ENCODE peak calls at places on chromosomes 2 and 18, in eight cellular contexts. One of them, this sample, is unnamed.

GRCh38 chr2:210617732-210618330 is 61.4 kb downstream of the CPS1 start:
- DNase-seq in kidney: no peak
- DNase-seq in foreskin fibroblast: peak; percentile 31
- DNase-seq in glutamatergic neuron: no peak
- DNase-seq in Calu3: peak; percentile 39
- DNase-seq in NB4: peak; percentile 53
- DNase-seq in astrocyte: peak; percentile 27
- DNase-seq in gastrocnemius medialis: no peak
- DNase-seq in this sample: no peak

GRCh38 chr18:74834424-74835309 is 237.0 kb downstream of the ZNF407 start:
- DNase-seq in Calu3: peak; percentile 22
- DNase-seq in astrocyte: no peak
- DNase-seq in kidney: no peak
- DNase-seq in glutamatergic neuron: no peak
- DNase-seq in gastrocnemius medialis: no peak
- DNase-seq in foreskin fibroblast: no peak
- DNase-seq in NB4: no peak
- DNase-seq in this sample: no peak

GRCh38 chr2:131120815-131121317 is 15.7 kb downstream of the PLEKHB2 start:
- DNase-seq in astrocyte: no peak
- DNase-seq in foreskin fibroblast: no peak
- DNase-seq in kidney: no peak
- DNase-seq in gastrocnemius medialis: no peak
- DNase-seq in NB4: no peak
- DNase-seq in glutamatergic neuron: no peak
- DNase-seq in Calu3: no peak
- DNase-seq in this sample: no peak

GRCh38 chr2:234464291-234464645 is 32.6 kb downstream of the ARL4C start:
- DNase-seq in astrocyte: no peak
- DNase-seq in Calu3: no peak
- DNase-seq in gastrocnemius medialis: no peak
- DNase-seq in NB4: no peak
- DNase-seq in kidney: no peak
- DNase-seq in foreskin fibroblast: no peak
- DNase-seq in glutamatergic neuron: no peak
- DNase-seq in this sample: no peak

GRCh38 chr2:32310577-32310976 is 32.9 kb downstream of the YIPF4 start:
- DNase-seq in astrocyte: no peak
- DNase-seq in Calu3: no peak
- DNase-seq in gastrocnemius medialis: no peak
- DNase-seq in glutamatergic neuron: no peak
- DNase-seq in foreskin fibroblast: no peak
- DNase-seq in kidney: no peak
- DNase-seq in NB4: no peak
- DNase-seq in this sample: no peak

GRCh38 chr2:50438293-50438692 is 593.6 kb downstream of the NRXN1 start:
- DNase-seq in foreskin fibroblast: no peak
- DNase-seq in NB4: no peak
- DNase-seq in astrocyte: no peak
- DNase-seq in Calu3: no peak
- DNase-seq in glutamatergic neuron: no peak
- DNase-seq in kidney: no peak
- DNase-seq in gastrocnemius medialis: no peak
- DNase-seq in this sample: no peak

GRCh38 chr2:142082363-142082762 is 48.5 kb downstream of the LRP1B start:
- DNase-seq in kidney: peak; percentile 38
- DNase-seq in Calu3: no peak
- DNase-seq in astrocyte: no peak
- DNase-seq in NB4: no peak
- DNase-seq in foreskin fibroblast: peak; percentile 13
- DNase-seq in glutamatergic neuron: peak; percentile 56
- DNase-seq in gastrocnemius medialis: peak; percentile 7
- DNase-seq in this sample: no peak

GRCh38 chr2:28168376-28168775 is 224.3 kb upstream of the FOSL2 start:
- DNase-seq in Calu3: no peak
- DNase-seq in kidney: no peak
- DNase-seq in foreskin fibroblast: no peak
- DNase-seq in gastrocnemius medialis: no peak
- DNase-seq in astrocyte: peak; percentile 68
- DNase-seq in NB4: peak; percentile 10
- DNase-seq in glutamatergic neuron: no peak
- DNase-seq in this sample: no peak

GRCh38 chr2:217277646-217278048 is 417.8 kb upstream of the TNP1 start:
- DNase-seq in kidney: no peak
- DNase-seq in gastrocnemius medialis: no peak
- DNase-seq in NB4: no peak
- DNase-seq in glutamatergic neuron: no peak
- DNase-seq in foreskin fibroblast: peak; percentile 80
- DNase-seq in astrocyte: peak; percentile 98
- DNase-seq in Calu3: peak; percentile 59
- DNase-seq in this sample: no peak

GRCh38 chr18:35000457-35000856 is 40.8 kb upstream of the MAPRE2 start:
- DNase-seq in foreskin fibroblast: no peak
- DNase-seq in Calu3: no peak
- DNase-seq in glutamatergic neuron: no peak
- DNase-seq in NB4: no peak
- DNase-seq in kidney: no peak
- DNase-seq in gastrocnemius medialis: no peak
- DNase-seq in astrocyte: no peak
- DNase-seq in this sample: no peak

GRCh38 chr2:68418855-68419254 is 48.2 kb downstream of the FBXO48 start:
- DNase-seq in glutamatergic neuron: no peak
- DNase-seq in astrocyte: no peak
- DNase-seq in Calu3: no peak
- DNase-seq in kidney: peak; percentile 32
- DNase-seq in foreskin fibroblast: no peak
- DNase-seq in gastrocnemius medialis: no peak
- DNase-seq in NB4: peak; percentile 42
- DNase-seq in this sample: no peak

GRCh38 chr2:201880620-201881381 is 74.5 kb downstream of the CDK15 start:
- DNase-seq in astrocyte: peak; percentile 61
- DNase-seq in NB4: peak; percentile 60
- DNase-seq in gastrocnemius medialis: peak; percentile 18
- DNase-seq in Calu3: peak; percentile 24
- DNase-seq in foreskin fibroblast: peak; percentile 86
- DNase-seq in glutamatergic neuron: no peak
- DNase-seq in kidney: peak; percentile 95
- DNase-seq in this sample: no peak

GRCh38 chr2:32064021-32064678 is 794 bp downstream of the SPAST start:
- DNase-seq in gastrocnemius medialis: peak; percentile 27
- DNase-seq in foreskin fibroblast: peak; percentile 19
- DNase-seq in kidney: no peak
- DNase-seq in NB4: peak; percentile 64
- DNase-seq in astrocyte: peak; percentile 1
- DNase-seq in Calu3: no peak
- DNase-seq in glutamatergic neuron: peak; percentile 52
- DNase-seq in this sample: no peak

GRCh38 chr2:73561422-73561821 is 80.8 kb downstream of the NAT8 start:
- DNase-seq in foreskin fibroblast: peak; percentile 8
- DNase-seq in glutamatergic neuron: no peak
- DNase-seq in kidney: no peak
- DNase-seq in Calu3: no peak
- DNase-seq in NB4: no peak
- DNase-seq in gastrocnemius medialis: no peak
- DNase-seq in astrocyte: no peak
- DNase-seq in this sample: no peak

GRCh38 chr2:9473985-9474360 is 378 bp upstream of the IAH1 start:
- DNase-seq in kidney: peak; percentile 88
- DNase-seq in gastrocnemius medialis: peak; percentile 56
- DNase-seq in foreskin fibroblast: peak; percentile 56
- DNase-seq in NB4: no peak
- DNase-seq in glutamatergic neuron: peak; percentile 54
- DNase-seq in astrocyte: no peak
- DNase-seq in Calu3: peak; percentile 6
- DNase-seq in this sample: peak; percentile 51

DNA sequence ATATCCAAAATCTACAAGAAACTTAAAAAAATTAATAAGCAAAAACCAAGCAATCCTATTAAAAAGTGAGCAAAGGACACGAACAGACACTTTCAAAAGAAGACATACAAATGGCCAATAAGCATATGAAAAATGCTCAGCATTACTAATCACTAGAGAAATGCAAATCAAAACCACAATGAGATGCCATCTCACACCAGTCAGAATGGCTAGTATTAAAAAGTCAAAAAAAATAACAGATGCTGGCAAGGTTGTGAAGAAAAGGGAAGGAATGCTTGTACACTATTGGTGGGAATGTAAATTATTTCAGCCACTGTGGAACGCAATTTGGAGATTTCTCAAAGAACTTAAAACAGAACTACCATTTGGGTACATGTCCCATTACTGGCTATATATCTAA is 128.8 kb upstream of the SESTD1 start:
- DNase-seq in glutamatergic neuron: no peak
- DNase-seq in astrocyte: peak; percentile 33
- DNase-seq in gastrocnemius medialis: no peak
- DNase-seq in foreskin fibroblast: no peak
- DNase-seq in Calu3: no peak
- DNase-seq in kidney: no peak
- DNase-seq in NB4: no peak
- DNase-seq in this sample: no peak
- TF ChIP-seq CTCF in glutamatergic neuron: no peak
- TF ChIP-seq CTCF in astrocyte: no peak
- TF ChIP-seq CTCF in gastrocnemius medialis: no peak
- TF ChIP-seq CTCF in foreskin fibroblast: no peak
- TF ChIP-seq CTCF in Calu3: no peak
- TF ChIP-seq CTCF in kidney: no peak
- TF ChIP-seq CTCF in NB4: no peak
- TF ChIP-seq CTCF in this sample: no peak

DNA sequence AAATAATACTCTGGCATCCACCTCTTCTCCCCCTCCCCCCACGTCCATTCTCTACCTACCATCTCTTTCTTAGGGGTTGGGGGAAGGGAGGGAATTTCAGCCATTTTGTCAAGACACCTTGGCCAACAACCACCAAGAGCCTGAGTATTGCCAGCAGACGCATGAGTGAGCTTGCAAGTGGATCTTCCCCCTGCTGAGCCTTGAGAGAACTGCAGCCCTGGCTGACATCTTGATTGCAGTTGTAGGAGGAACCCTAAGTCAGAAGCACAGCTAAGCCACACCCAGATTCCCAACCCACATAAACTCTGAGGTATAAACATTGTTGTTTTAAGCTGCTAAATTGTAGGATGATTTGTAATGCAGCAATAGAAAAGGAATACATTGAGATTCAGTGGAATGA is 165.6 kb downstream of the TMEFF2 start:
- DNase-seq in Calu3: peak; percentile 8
- DNase-seq in foreskin fibroblast: no peak
- DNase-seq in kidney: no peak
- DNase-seq in NB4: peak; percentile 47
- DNase-seq in glutamatergic neuron: peak; percentile 44
- DNase-seq in astrocyte: no peak
- DNase-seq in gastrocnemius medialis: no peak
- DNase-seq in this sample: no peak
- TF ChIP-seq CTCF in Calu3: peak; percentile 34
- TF ChIP-seq CTCF in foreskin fibroblast: peak; percentile 19
- TF ChIP-seq CTCF in kidney: no peak
- TF ChIP-seq CTCF in NB4: peak; percentile 27
- TF ChIP-seq CTCF in glutamatergic neuron: no peak
- TF ChIP-seq CTCF in astrocyte: peak; percentile 10
- TF ChIP-seq CTCF in gastrocnemius medialis: no peak
- TF ChIP-seq CTCF in this sample: no peak

DNA sequence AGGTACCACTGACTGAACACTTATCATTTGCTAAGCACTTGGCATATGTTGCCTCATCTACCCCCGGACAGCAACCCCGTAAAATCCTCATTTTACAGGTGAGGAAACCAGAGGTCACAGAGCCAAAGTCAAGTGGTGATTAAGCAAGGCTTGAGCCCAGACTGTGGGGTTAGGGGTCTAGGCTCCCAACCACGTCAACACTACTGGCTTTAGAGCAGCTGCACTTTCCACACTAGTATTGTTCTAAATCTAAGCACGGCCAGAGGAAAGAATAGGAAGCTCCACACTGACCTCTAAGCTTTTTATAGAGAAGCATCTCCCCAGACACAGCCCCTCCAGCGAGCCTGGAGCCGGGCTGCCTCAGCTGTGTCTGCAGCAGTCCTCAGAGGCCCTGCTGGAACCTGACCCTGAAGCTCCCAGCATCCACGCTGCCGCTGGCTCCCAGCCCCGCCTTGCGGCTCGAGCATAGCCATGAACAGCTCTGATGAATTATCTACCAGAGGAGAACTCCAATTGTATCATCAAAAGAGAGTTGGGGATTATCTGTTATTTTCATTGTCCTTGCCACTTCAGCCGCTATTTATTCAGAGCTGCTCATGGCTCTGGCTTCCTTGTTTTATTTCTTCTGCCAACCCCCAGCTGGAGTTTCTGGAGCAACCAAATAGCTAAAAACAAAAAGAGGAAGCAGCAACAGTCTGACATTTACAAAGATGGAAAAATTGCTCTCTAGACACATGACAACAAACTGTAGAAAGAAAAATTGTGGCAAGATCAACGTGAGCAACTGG is 62.2 kb upstream of the RTN4 start:
- DNase-seq in Calu3: no peak
- DNase-seq in astrocyte: peak; percentile 73
- DNase-seq in kidney: peak; percentile 96
- DNase-seq in NB4: peak; percentile 93
- DNase-seq in glutamatergic neuron: peak; percentile 75
- DNase-seq in gastrocnemius medialis: peak; percentile 77
- DNase-seq in foreskin fibroblast: peak; percentile 86
- DNase-seq in this sample: no peak
- TF ChIP-seq CTCF in Calu3: no peak
- TF ChIP-seq CTCF in astrocyte: no peak
- TF ChIP-seq CTCF in kidney: no peak
- TF ChIP-seq CTCF in NB4: no peak
- TF ChIP-seq CTCF in glutamatergic neuron: no peak
- TF ChIP-seq CTCF in gastrocnemius medialis: no peak
- TF ChIP-seq CTCF in foreskin fibroblast: no peak
- TF ChIP-seq CTCF in this sample: no peak

GRCh38 chr2:7118606-7119503 is 201.6 kb downstream of the RNF144A start:
- DNase-seq in astrocyte: no peak
- DNase-seq in glutamatergic neuron: peak; percentile 44
- DNase-seq in gastrocnemius medialis: no peak
- DNase-seq in Calu3: peak; percentile 36
- DNase-seq in NB4: peak; percentile 46
- DNase-seq in foreskin fibroblast: peak; percentile 63
- DNase-seq in kidney: no peak
- DNase-seq in this sample: no peak
- TF ChIP-seq CTCF in astrocyte: peak; percentile 66
- TF ChIP-seq CTCF in glutamatergic neuron: peak; percentile 48
- TF ChIP-seq CTCF in gastrocnemius medialis: no peak
- TF ChIP-seq CTCF in Calu3: peak; percentile 35
- TF ChIP-seq CTCF in NB4: peak; percentile 65
- TF ChIP-seq CTCF in foreskin fibroblast: peak; percentile 65
- TF ChIP-seq CTCF in kidney: peak; percentile 43
- TF ChIP-seq CTCF in this sample: no peak

GRCh38 chr2:18520605-18521031 is 39.8 kb downstream of the RDH14 start:
- DNase-seq in foreskin fibroblast: peak; percentile 94
- DNase-seq in astrocyte: peak; percentile 54
- DNase-seq in Calu3: peak; percentile 83
- DNase-seq in gastrocnemius medialis: peak; percentile 81
- DNase-seq in glutamatergic neuron: peak; percentile 87
- DNase-seq in NB4: peak; percentile 68
- DNase-seq in kidney: peak; percentile 87
- DNase-seq in this sample: peak; percentile 67
- TF ChIP-seq CTCF in foreskin fibroblast: peak; percentile 88
- TF ChIP-seq CTCF in astrocyte: peak; percentile 91
- TF ChIP-seq CTCF in Calu3: peak; percentile 89
- TF ChIP-seq CTCF in gastrocnemius medialis: peak; percentile 89
- TF ChIP-seq CTCF in glutamatergic neuron: peak; percentile 85
- TF ChIP-seq CTCF in NB4: peak; percentile 92
- TF ChIP-seq CTCF in kidney: peak; percentile 86
- TF ChIP-seq CTCF in this sample: peak; percentile 90

GRCh38 chr18:60668583-60668982 is 296.0 kb upstream of the MC4R start:
- DNase-seq in Calu3: no peak
- DNase-seq in glutamatergic neuron: no peak
- DNase-seq in astrocyte: no peak
- DNase-seq in NB4: peak; percentile 1
- DNase-seq in foreskin fibroblast: peak; percentile 1
- DNase-seq in kidney: no peak
- DNase-seq in gastrocnemius medialis: no peak
- DNase-seq in this sample: no peak
- TF ChIP-seq CTCF in Calu3: no peak
- TF ChIP-seq CTCF in glutamatergic neuron: no peak
- TF ChIP-seq CTCF in astrocyte: no peak
- TF ChIP-seq CTCF in NB4: no peak
- TF ChIP-seq CTCF in foreskin fibroblast: no peak
- TF ChIP-seq CTCF in kidney: no peak
- TF ChIP-seq CTCF in gastrocnemius medialis: no peak
- TF ChIP-seq CTCF in this sample: no peak

This sample was measured in natural killer cell.